ENCODE peak calls at places on chromosomes 12 and 14, in eight cellular contexts. E is HepG2; Y is hepatic stellate cell; X is fibroblast of the aortic adventitia; C is AG04450; T is activated CD4-positive, alpha-beta T cell treated with anti-CD3 and anti-CD28 coated beads for 1 hour; O is lung; N is lower leg skin. I is an unnamed sample.

GRCh38 chr12:124756151-124756550 is 107.5 kb downstream of the SCARB1 start:
- DNase-seq in E (no peak), Y (no peak), X (no peak), C (no peak), T (no peak), O (no peak), N (no peak), I (no peak)

GRCh38 chr12:130142736-130143135 is 19.5 kb upstream of the FZD10 start:
- DNase-seq in E (no peak), Y (no peak), X (no peak), C (no peak), T (no peak), O (no peak), N (no peak), I (no peak)

GRCh38 chr12:19741132-19741489 is 301.8 kb downstream of the AEBP2 start:
- DNase-seq in E (no peak), Y (no peak), X (no peak), C (no peak), T (no peak), O (no peak), N (no peak), I (no peak)

GRCh38 chr14:100468557-100468956 is 118.7 kb downstream of the BEGAIN start:
- DNase-seq in E (no peak), Y (no peak), X (no peak), C (no peak), T (no peak), O (no peak), N (no peak), I (no peak)

GRCh38 chr14:68675233-68675577 is 117.7 kb downstream of the ZFP36L1 start:
- DNase-seq in E (peak; percentile 6), Y (no peak), X (no peak), C (no peak), T (no peak), O (no peak), N (no peak), I (no peak)

GRCh38 chr14:96095058-96095457 is 55.9 kb downstream of the C14orf132 start:
- DNase-seq in E (no peak), Y (no peak), X (no peak), C (no peak), T (no peak), O (no peak), N (no peak), I (no peak)

GRCh38 chr14:81536125-81536771 is 2.6 kb upstream of the SEL1L start:
- DNase-seq in E (no peak), Y (no peak), X (no peak), C (no peak), T (no peak), O (no peak), N (no peak), I (no peak)

GRCh38 chr14:103104654-103105511 is 10.4 kb downstream of the EXOC3L4 start:
- DNase-seq in E (no peak), Y (peak; percentile 75), X (peak; percentile 69), C (no peak), T (peak; percentile 63), O (peak; percentile 75), N (no peak), I (no peak)

GRCh38 chr12:83136421-83136820 is 449.7 kb downstream of the TMTC2 start:
- DNase-seq in E (no peak), Y (no peak), X (no peak), C (no peak), T (no peak), O (no peak), N (no peak), I (no peak)

GRCh38 chr14:54175298-54175942 is 218.8 kb upstream of the BMP4 start:
- DNase-seq in E (peak; percentile 89), Y (peak; percentile 47), X (peak; percentile 85), C (peak; percentile 43), T (no peak), O (peak; percentile 75), N (peak; percentile 68), I (no peak)

I was measured in epithelial cell of proximal tubule.